ENCODE peak calls at places on chromosomes 3 and 15, in nine cellular contexts. T, I, E, B, Z, D, J, X and F are unnamed samples.

GRCh38 chr3:11118181-11118682 is 36.1 kb upstream of the HRH1 start:
- DNase-seq in D (no peak), B (no peak), Z (no peak), E (no peak), T (peak), X (no peak), J (no peak), I (no peak), F (no peak)

GRCh38 chr15:75902129-75902557 is 1.5 kb upstream of the FBXO22 start:
- DNase-seq in Z (no peak), I (peak), T (no peak), X (no peak), J (no peak), E (no peak), D (no peak), B (peak), F (no peak)

GRCh38 chr3:58366699-58367098 is 34.0 kb downstream of the PXK start:
- DNase-seq in X (no peak), Z (no peak), J (no peak), B (no peak), I (no peak), D (no peak), E (no peak), T (peak), F (no peak)

GRCh38 chr15:92810418-92811138 is 89.5 kb upstream of the CHD2 start:
- DNase-seq in Z (no peak), T (peak), J (no peak), X (peak), B (peak), I (peak), E (peak), D (peak), F (no peak)

GRCh38 chr3:181541414-181541813 is 170.3 kb upstream of the SOX2 start:
- DNase-seq in X (no peak), I (no peak), B (no peak), Z (no peak), T (no peak), E (no peak), J (no peak), D (no peak), F (no peak)

GRCh38 chr15:65006876-65007275 is 17.2 kb upstream of the SPG21 start:
- DNase-seq in E (no peak), X (no peak), I (no peak), T (no peak), D (no peak), J (no peak), Z (no peak), B (no peak), F (no peak)

GRCh38 chr15:94359716-94360115 is 128.4 kb downstream of the MCTP2 start:
- DNase-seq in X (no peak), B (no peak), T (no peak), I (no peak), Z (no peak), J (no peak), E (no peak), D (no peak), F (no peak)

GRCh38 chr3:4515896-4516295 is 22.7 kb downstream of the ITPR1 start:
- DNase-seq in X (no peak), T (no peak), D (no peak), E (no peak), J (no peak), B (no peak), I (no peak), Z (no peak), F (no peak)

GRCh38 chr3:123518892-123519485 is 65.9 kb downstream of the HACD2 start:
- DNase-seq in D (no peak), B (no peak), I (no peak), E (no peak), T (peak), J (no peak), X (no peak), Z (no peak), F (no peak)

GRCh38 chr3:81459733-81460132 is 301.7 kb downstream of the GBE1 start:
- DNase-seq in I (no peak), J (no peak), Z (no peak), T (no peak), D (no peak), X (no peak), E (no peak), B (no peak), F (no peak)

GRCh38 chr3:194548346-194549321 is 61.8 kb upstream of the ATP13A3 start:
- DNase-seq in T (peak), Z (no peak), X (no peak), I (no peak), B (no peak), J (no peak), E (no peak), D (no peak), F (no peak)

GRCh38 chr3:117553461-117553860 is 843.9 kb downstream of the TUSC7 start:
- DNase-seq in B (no peak), I (no peak), E (no peak), X (peak), T (peak), D (no peak), Z (peak), J (no peak), F (no peak)

GRCh38 chr15:70435369-70435768 is 328.0 kb downstream of the UACA start:
- DNase-seq in T (no peak), X (no peak), Z (no peak), B (no peak), D (no peak), I (no peak), E (no peak), J (peak), F (no peak)

GRCh38 chr3:1506090-1506489 is 413.3 kb downstream of the CNTN6 start:
- DNase-seq in Z (no peak), T (no peak), B (no peak), D (no peak), X (no peak), I (no peak), J (no peak), E (no peak), F (no peak)

GRCh38 chr15:63452552-63453136 is 51.7 kb upstream of the USP3 start:
- DNase-seq in B (no peak), Z (no peak), E (no peak), D (no peak), J (no peak), I (no peak), X (no peak), T (no peak), F (no peak)

GRCh38 chr3:181326637-181327223 is 337.2 kb upstream of the DNAJC19 start:
- DNase-seq in Z (peak), B (no peak), I (no peak), T (no peak), X (peak), J (no peak), D (no peak), E (no peak), F (no peak)

GRCh38 chr15:91456251-91456718 is 356.2 kb downstream of the SV2B start:
- DNase-seq in X (no peak), Z (no peak), T (peak), D (no peak), B (no peak), J (no peak), E (no peak), I (no peak), F (no peak)

GRCh38 chr3:19206540-19206939 is 58.2 kb downstream of the KCNH8 start:
- DNase-seq in I (no peak), B (no peak), T (no peak), X (no peak), J (no peak), D (no peak), Z (no peak), E (no peak), F (no peak)

GRCh38 chr15:101505610-101506337 is 16.3 kb upstream of the PCSK6 start:
- DNase-seq in D (no peak), T (no peak), E (no peak), I (no peak), Z (no peak), X (no peak), B (no peak), J (no peak), F (no peak)

GRCh38 chr15:94584833-94585244 is 353.5 kb downstream of the MCTP2 start:
- DNase-seq in X (peak), I (no peak), D (no peak), B (peak), E (no peak), J (no peak), T (no peak), Z (no peak), F (no peak)

GRCh38 chr3:24088782-24089181 is 143.7 kb downstream of the NR1D2 start:
- DNase-seq in X (peak), Z (peak), T (peak), I (no peak), D (no peak), J (no peak), E (no peak), B (no peak), F (no peak)

GRCh38 chr3:112619295-112619694 is 21.6 kb downstream of the CCDC80 start:
- DNase-seq in E (no peak), T (peak), Z (no peak), J (no peak), I (no peak), D (no peak), B (no peak), X (peak), F (no peak)

GRCh38 chr3:71728632-71729342 is 3.6 kb upstream of the EIF4E3 start:
- DNase-seq in I (no peak), X (peak), D (no peak), B (no peak), Z (no peak), J (no peak), E (no peak), T (no peak), F (no peak)

GRCh38 chr15:57592426-57592825 is 722 bp downstream of the MYZAP start:
- DNase-seq in T (no peak), I (no peak), D (no peak), X (no peak), J (no peak), B (no peak), E (no peak), Z (no peak), F (no peak)

GRCh38 chr3:146638718-146639117 is 33.6 kb upstream of the PLSCR5 start:
- DNase-seq in D (no peak), B (no peak), E (no peak), T (no peak), X (no peak), I (no peak), Z (peak), J (no peak), F (no peak)

GRCh38 chr3:113241292-113242033 is 30.1 kb downstream of the BOC start:
- DNase-seq in Z (no peak), J (no peak), X (peak), I (no peak), E (no peak), T (peak), B (no peak), D (no peak), F (no peak)

GRCh38 chr3:120418866-120419490 is 31.8 kb downstream of the FSTL1 start:
- DNase-seq in Z (peak), E (no peak), D (peak), T (no peak), I (peak), B (peak), X (peak), J (no peak), F (no peak)

GRCh38 chr3:35486295-35486694 is 153.0 kb upstream of the ARPP21 start:
- DNase-seq in B (no peak), X (no peak), T (no peak), J (no peak), D (no peak), E (no peak), Z (no peak), I (no peak), F (no peak)

GRCh38 chr15:72342385-72342784 is 22.4 kb upstream of the CELF6 start:
- DNase-seq in T (peak), J (no peak), B (no peak), I (no peak), E (no peak), X (peak), D (no peak), Z (no peak), F (no peak)

GRCh38 chr3:51982838-51983577 is at the start of gene ACY1:
- DNase-seq in Z (peak), D (peak), E (peak), X (peak), J (peak), B (peak), T (peak), I (peak), F (no peak)
- TF ChIP-seq POLR2A in Z (peak), D (peak), E (no peak), X (peak), J (no peak), B (peak), T (peak), I (peak), F (peak)

GRCh38 chr15:24777307-24777706 is 101.7 kb downstream of the NPAP1 start:
- DNase-seq in Z (no peak), X (no peak), E (no peak), D (no peak), I (no peak), J (no peak), B (no peak), T (no peak), F (no peak)

GRCh38 chr15:24772256-24772655 is 96.7 kb downstream of the NPAP1 start:
- DNase-seq in E (no peak), D (no peak), J (no peak), Z (no peak), T (no peak), X (peak), B (no peak), I (no peak), F (no peak)

DNA sequence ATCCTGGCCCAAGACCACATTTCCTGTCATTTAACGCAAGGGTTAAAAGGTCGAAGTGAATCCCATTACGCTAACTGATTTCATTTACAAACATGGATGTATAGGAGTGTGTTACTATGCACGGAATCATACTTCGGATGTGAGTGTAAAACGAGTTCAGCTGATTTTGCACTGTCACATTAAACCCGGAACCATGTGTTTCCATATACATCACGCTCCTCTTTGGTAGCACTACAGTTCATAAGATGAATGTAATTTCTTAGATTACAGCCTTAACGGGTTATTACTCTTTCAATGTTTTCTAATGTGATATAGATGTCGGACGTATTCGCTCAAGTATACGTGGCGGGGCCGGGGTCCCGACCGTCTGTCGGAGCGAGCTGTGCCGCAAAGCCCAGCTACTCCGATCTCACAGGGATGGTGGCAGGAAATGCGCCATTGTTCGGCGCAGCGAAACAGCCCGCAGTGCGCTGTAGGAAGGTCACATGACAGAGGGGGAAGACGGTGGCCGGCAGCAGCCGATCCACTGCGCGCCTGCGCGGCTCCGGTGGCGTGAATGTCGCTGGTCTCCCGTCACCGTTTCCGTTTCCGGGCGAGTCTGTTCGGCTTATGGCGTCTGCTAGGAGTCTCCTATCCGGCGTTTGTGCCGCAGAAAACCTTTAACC is 97.3 kb downstream of the NPAP1 start:
- DNase-seq in J (peak), Z (no peak), I (peak), D (peak), X (no peak), T (peak), E (peak), B (peak), F (no peak)
- H3K4me3 ChIP-seq in J (peak), Z (no peak), I (peak), D (peak), X (no peak), T (peak), E (no peak), B (no peak), F (peak)

GRCh38 chr3:183253364-183253960 is 409 bp downstream of the B3GNT5 start:
- DNase-seq in D (peak), J (no peak), E (peak), B (peak), T (peak), I (peak), Z (no peak), X (peak), F (no peak)
- TF ChIP-seq POLR2A in D (peak), J (peak), E (no peak), B (peak), T (no peak), I (no peak), Z (no peak), X (no peak), F (no peak)

DNA sequence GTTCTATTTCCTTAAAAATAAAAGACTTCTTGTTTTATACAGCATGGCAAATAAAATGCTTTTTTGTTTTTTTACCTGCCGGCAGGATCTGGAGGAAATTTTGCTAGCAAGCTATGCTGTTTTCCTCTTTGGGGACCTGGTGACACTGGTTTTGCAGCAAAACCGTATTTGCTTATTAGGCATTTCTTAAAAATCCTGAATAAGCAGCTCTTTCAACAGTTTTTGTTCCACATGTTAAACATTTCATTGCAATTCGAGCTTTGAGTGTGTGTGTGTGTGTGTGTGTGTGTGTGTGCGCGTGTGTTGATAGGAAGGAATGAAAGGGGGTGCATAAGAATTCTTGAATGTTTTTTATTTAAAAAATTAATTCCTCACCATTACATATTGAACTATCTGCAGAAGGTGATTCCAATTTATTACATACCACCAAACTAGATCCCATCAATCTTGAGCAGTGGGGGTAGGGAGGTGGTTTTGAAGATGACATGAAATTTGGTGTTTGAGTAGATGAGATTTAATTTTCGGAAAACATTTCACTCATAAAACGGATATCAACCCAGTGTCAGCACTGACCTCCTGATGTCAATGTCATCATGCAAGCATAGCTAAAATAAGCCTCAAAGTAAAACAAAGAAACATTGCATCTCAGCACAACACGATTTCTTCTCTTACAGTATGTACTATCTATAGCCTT is 17.2 kb downstream of the ZBTB38 start:
- DNase-seq in X (no peak), T (peak), J (no peak), D (no peak), Z (no peak), I (no peak), E (no peak), B (no peak), F (no peak)
- H3K4me3 ChIP-seq in X (no peak), T (peak), J (peak), D (no peak), Z (no peak), I (peak), E (no peak), B (no peak), F (peak)

DNA sequence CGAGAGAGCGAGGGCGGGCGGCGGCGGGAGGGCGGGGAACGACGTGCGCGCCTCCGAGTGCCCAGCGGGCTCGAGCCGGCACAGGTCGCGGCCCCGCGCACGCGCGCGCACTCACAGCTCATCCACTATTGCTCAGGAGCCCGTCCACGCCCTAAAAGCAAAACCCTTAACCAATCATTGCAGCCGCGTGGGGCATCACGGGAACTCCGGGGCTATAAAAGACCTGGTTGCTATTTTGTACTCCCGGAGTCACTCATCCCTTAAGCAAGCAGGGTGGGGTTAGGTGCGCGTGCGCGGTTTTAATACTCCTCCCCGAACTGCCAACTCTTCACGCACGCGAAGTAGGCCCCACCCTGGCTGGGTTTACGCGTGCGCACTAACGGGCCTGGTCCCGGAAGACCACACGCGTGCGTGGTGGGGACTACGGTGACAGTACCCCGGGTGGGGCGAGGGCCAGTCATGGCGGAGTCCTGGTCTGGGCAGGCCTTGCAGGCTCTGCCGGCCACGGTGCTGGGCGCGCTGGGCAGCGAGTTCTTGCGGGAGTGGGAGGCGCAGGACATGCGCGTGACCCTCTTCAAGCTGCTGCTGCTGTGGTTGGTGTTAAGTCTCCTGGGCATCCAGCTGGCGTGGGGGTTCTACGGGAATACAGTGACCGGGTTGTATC is at the start of the genes RHOA and TCTA:
- DNase-seq in Z (peak), I (peak), D (peak), J (peak), E (peak), B (peak), X (peak), T (peak), F (peak)
- TF ChIP-seq POLR2A in Z (peak), I (peak), D (peak), J (peak), E (no peak), B (peak), X (peak), T (peak), F (peak)

DNA sequence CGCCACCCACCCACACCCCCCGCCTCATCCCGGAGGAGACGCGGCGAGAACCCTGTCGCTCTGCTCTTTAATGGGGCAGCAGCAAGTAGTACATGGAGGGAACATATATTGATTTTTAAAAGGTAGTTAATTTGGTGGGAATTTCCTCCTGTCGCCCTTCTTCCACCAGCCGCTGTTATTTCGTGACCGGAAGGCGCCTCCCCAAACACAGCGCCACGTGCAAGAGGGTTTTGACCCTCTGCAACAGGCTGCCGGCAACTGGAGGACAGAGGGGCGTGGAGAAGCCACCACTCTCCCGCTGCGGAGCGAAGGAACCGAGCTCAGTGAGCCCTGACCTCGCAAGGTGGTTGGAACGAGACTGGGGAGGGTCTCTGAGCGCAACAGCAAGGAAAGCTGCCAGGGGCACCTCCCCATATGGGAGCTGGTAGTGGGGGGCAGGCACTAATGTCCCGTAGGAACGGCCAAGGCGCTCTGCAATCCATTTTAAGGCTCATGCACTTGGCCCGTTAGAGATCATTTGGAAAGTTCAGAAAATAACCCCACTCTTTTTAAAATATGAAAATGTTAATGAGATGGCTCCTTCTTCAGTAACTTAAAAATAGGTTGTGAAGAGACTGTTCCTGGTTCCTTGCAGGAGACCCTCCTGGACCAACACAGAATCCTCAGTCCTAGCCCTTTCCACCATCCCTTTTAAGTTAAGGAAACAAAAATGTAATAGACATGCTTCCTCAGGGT is 4.3 kb downstream of the ONECUT1 start:
- DNase-seq in E (no peak), J (no peak), B (no peak), X (no peak), T (no peak), I (no peak), Z (no peak), D (no peak), F (no peak)
- H3K4me3 ChIP-seq in E (no peak), J (no peak), B (no peak), X (no peak), T (no peak), I (no peak), Z (no peak), D (no peak), F (no peak)